ENCODE peak calls at places on chromosomes 4 and X, in five cellular contexts. Q, N, C, R and L are unnamed samples.

GRCh38 chrX:24768556-24768955 is 74.8 kb downstream of the POLA1 start:
- DNase-seq in Q (peak), N (no peak), C (no peak), R (no peak), L (no peak)

GRCh38 chr4:109701566-109702399 is 1.5 kb downstream of the CASP6 start:
- DNase-seq in Q (peak), N (peak), C (no peak), R (no peak), L (no peak)

GRCh38 chr4:124499266-124499665 is 213.3 kb downstream of the ANKRD50 start:
- DNase-seq in Q (no peak), N (no peak), C (no peak), R (no peak), L (no peak)

GRCh38 chrX:15838017-15838416 is 16.6 kb downstream of the AP1S2 start:
- DNase-seq in Q (peak), N (no peak), C (no peak), R (no peak), L (no peak)

GRCh38 chrX:40099046-40099968 is 1.5 kb upstream of the BCOR start:
- DNase-seq in Q (no peak), N (peak), C (peak), R (peak), L (no peak)

GRCh38 chr4:107755841-107756356 is 35.9 kb upstream of the PAPSS1 start:
- DNase-seq in Q (no peak), N (no peak), C (no peak), R (no peak), L (no peak)

GRCh38 chrX:74383611-74384010 is 37.7 kb upstream of the SLC16A2 start:
- DNase-seq in Q (peak), N (peak), C (no peak), R (peak), L (no peak)

GRCh38 chr4:22897520-22898108 is 204.9 kb downstream of the GBA3 start:
- DNase-seq in Q (peak), N (no peak), C (no peak), R (no peak), L (peak)

GRCh38 chrX:2492536-2493218 is 8.1 kb downstream of the DHRSX start:
- DNase-seq in Q (no peak), N (no peak), C (no peak), R (no peak), L (peak)

GRCh38 chr4:157048248-157048647 is 27.7 kb upstream of the GLRB start:
- DNase-seq in Q (peak), N (no peak), C (no peak), R (peak), L (no peak)

GRCh38 chr4:74223801-74224200 is 65.9 kb downstream of the MTHFD2L start:
- DNase-seq in Q (peak), N (no peak), C (no peak), R (no peak), L (no peak)

GRCh38 chr4:127870688-127871087 is 10.0 kb upstream of the PLK4 start:
- DNase-seq in Q (peak), N (no peak), C (no peak), R (no peak), L (no peak)

GRCh38 chrX:7145454-7145853 is 2.1 kb upstream of the STS start:
- DNase-seq in Q (no peak), N (no peak), C (no peak), R (no peak), L (no peak)

GRCh38 chrX:39855748-39856129 is 242.0 kb downstream of the BCOR start:
- DNase-seq in Q (peak), N (peak), C (peak), R (no peak), L (no peak)

GRCh38 chrX:55490974-55491373 is 1.3 kb upstream of the USP51 start:
- DNase-seq in Q (no peak), N (no peak), C (no peak), R (no peak), L (no peak)

GRCh38 chrX:1388651-1389050 is 3.3 kb downstream of the SLC25A6 start:
- DNase-seq in Q (no peak), N (no peak), C (no peak), R (no peak), L (no peak)

GRCh38 chrX:100649550-100650356 is 5.8 kb downstream of the SRPX2 start:
- DNase-seq in Q (peak), N (peak), C (no peak), R (peak), L (no peak)

GRCh38 chr4:154526151-154526550 is 24.0 kb downstream of the PLRG1 start:
- DNase-seq in Q (no peak), N (no peak), C (no peak), R (no peak), L (no peak)

GRCh38 chrX:71107762-71108360 is 1.3 kb upstream of the CXorf65 start:
- DNase-seq in Q (no peak), N (no peak), C (peak), R (no peak), L (no peak)

GRCh38 chr4:165994706-165995105 is 121.7 kb downstream of the TLL1 start:
- DNase-seq in Q (no peak), N (no peak), C (no peak), R (no peak), L (no peak)

GRCh38 chr4:76212851-76213414 is 691 bp downstream of the SCARB2 start:
- DNase-seq in Q (peak), N (peak), C (peak), R (no peak), L (no peak)

GRCh38 chrX:103453655-103454054 is 65.6 kb downstream of the RAB40A start:
- DNase-seq in Q (peak), N (no peak), C (no peak), R (no peak), L (no peak)

GRCh38 chr4:173333658-173334084 is 487 bp downstream of the HMGB2 start:
- DNase-seq in Q (no peak), N (peak), C (peak), R (peak), L (no peak)

GRCh38 chrX:19382500-19383145 is 38.9 kb downstream of the PDHA1 start:
- DNase-seq in Q (peak), N (peak), C (peak), R (no peak), L (no peak)

GRCh38 chr4:156686120-156686519 is 285.5 kb downstream of the PDGFC start:
- DNase-seq in Q (no peak), N (no peak), C (no peak), R (no peak), L (no peak)

GRCh38 chrX:110123331-110123782 is 120.4 kb downstream of the TMEM164 start:
- DNase-seq in Q (no peak), N (no peak), C (no peak), R (no peak), L (no peak)

GRCh38 chr4:79831119-79831528 is 241.9 kb downstream of the ANTXR2 start:
- DNase-seq in Q (no peak), N (no peak), C (no peak), R (no peak), L (no peak)

GRCh38 chr4:185142911-185143595 is at the start of gene SLC25A4:
- DNase-seq in Q (peak), N (peak), C (peak), R (peak), L (peak)

GRCh38 chr4:52102587-52102986 is 51.5 kb downstream of the SPATA18 start:
- DNase-seq in Q (peak), N (no peak), C (no peak), R (no peak), L (no peak)

GRCh38 chrX:39140581-39140980 is 339.3 kb downstream of the MID1IP1 start:
- DNase-seq in Q (no peak), N (no peak), C (no peak), R (no peak), L (no peak)

GRCh38 chr4:102627831-102628523 is 126.8 kb downstream of the NFKB1 start:
- DNase-seq in Q (peak), N (no peak), C (no peak), R (no peak), L (no peak)

GRCh38 chr4:102625232-102625930 is 124.2 kb downstream of the NFKB1 start:
- DNase-seq in Q (peak), N (no peak), C (peak), R (peak), L (no peak)

GRCh38 chr4:102620697-102621497 is 119.7 kb downstream of the NFKB1 start:
- DNase-seq in Q (peak), N (peak), C (no peak), R (no peak), L (no peak)

GRCh38 chr4:102623622-102624021 is 122.5 kb downstream of the NFKB1 start:
- DNase-seq in Q (peak), N (no peak), C (no peak), R (no peak), L (no peak)
- TF ChIP-seq CTCF in Q (peak), N (no peak), C (no peak), R (no peak), L (peak)

GRCh38 chr4:159193256-159193655 is 90.4 kb downstream of the RAPGEF2 start:
- DNase-seq in Q (no peak), N (no peak), C (no peak), R (no peak), L (no peak)

GRCh38 chr4:159188646-159189045 is 85.8 kb downstream of the RAPGEF2 start:
- DNase-seq in Q (no peak), N (no peak), C (no peak), R (no peak), L (no peak)

GRCh38 chr4:159195400-159195799 is 92.5 kb downstream of the RAPGEF2 start:
- DNase-seq in Q (no peak), N (no peak), C (no peak), R (no peak), L (no peak)

GRCh38 chr4:159190646-159191045 is 87.8 kb downstream of the RAPGEF2 start:
- DNase-seq in Q (no peak), N (no peak), C (no peak), R (no peak), L (no peak)

GRCh38 chr4:159191989-159192388 is 89.1 kb downstream of the RAPGEF2 start:
- DNase-seq in Q (peak), N (no peak), C (no peak), R (no peak), L (no peak)
- TF ChIP-seq CTCF in Q (peak), N (no peak), C (no peak), R (no peak), L (peak)

GRCh38 chr4:56255820-56256219 is 131.5 kb downstream of the AASDH start:
- DNase-seq in Q (no peak), N (no peak), C (no peak), R (no peak), L (no peak)
- TF ChIP-seq CTCF in Q (no peak), N (no peak), C (no peak), R (no peak), L (no peak)

GRCh38 chr4:16887887-16888286 is 10.6 kb downstream of the LDB2 start:
- DNase-seq in Q (no peak), N (no peak), C (no peak), R (no peak), L (no peak)

GRCh38 chr4:16889945-16890344 is 8.5 kb downstream of the LDB2 start:
- DNase-seq in Q (no peak), N (no peak), C (no peak), R (no peak), L (no peak)

GRCh38 chr4:16881151-16881884 is 17.1 kb downstream of the LDB2 start:
- DNase-seq in Q (no peak), N (no peak), C (no peak), R (no peak), L (no peak)

GRCh38 chr4:16883816-16884215 is 14.6 kb downstream of the LDB2 start:
- DNase-seq in Q (no peak), N (no peak), C (no peak), R (no peak), L (no peak)

DNA sequence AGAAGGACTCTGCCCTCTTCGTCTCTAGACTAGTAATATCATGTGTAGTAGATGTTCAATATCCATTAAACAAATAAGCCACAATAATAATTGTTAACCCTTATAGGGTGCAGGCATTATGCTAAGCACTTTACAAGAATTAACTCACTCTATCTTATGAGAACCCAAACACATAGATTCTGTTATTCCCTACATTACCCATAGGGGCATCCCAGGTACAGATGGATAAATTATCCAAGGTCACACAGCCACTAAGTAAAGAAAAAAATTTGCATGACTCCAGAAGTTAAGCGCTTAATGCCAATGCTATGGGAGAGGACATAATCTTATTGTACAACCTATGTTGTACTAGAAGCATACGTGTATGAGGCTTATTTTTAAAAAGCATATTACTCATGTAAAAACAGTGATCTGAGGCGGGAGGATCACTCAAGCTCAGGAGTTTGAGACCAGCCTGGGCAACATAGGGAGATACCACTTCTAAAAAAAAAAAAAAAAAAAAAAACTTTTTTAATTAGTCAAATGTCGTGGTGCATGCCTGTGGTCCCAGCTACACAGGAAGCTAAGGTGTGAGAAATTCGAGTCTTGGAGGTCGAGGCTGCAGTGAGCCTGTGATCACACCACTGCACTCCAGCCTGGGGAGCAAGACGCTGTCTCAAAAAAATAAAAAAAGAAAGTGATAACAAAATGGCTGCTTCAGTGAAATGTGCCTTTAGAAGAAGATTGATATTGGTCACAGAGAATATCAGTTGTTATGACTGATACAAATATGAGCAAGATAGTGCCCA is 13.6 kb downstream of the LDB2 start:
- DNase-seq in Q (no peak), N (no peak), C (no peak), R (no peak), L (no peak)
- TF ChIP-seq CTCF in Q (peak), N (no peak), C (no peak), R (no peak), L (no peak)

GRCh38 chrX:41596586-41596985 is 92.2 kb upstream of the GPR34 start:
- DNase-seq in Q (no peak), N (no peak), C (no peak), R (no peak), L (no peak)

GRCh38 chrX:41603591-41603990 is 85.2 kb upstream of the GPR34 start:
- DNase-seq in Q (no peak), N (no peak), C (no peak), R (no peak), L (no peak)

GRCh38 chrX:41599507-41599906 is 89.3 kb upstream of the GPR34 start:
- DNase-seq in Q (no peak), N (no peak), C (no peak), R (no peak), L (no peak)

GRCh38 chrX:41602946-41603345 is 85.8 kb upstream of the GPR34 start:
- DNase-seq in Q (no peak), N (no peak), C (no peak), R (no peak), L (no peak)

GRCh38 chrX:41600266-41600665 is 88.5 kb upstream of the GPR34 start:
- DNase-seq in Q (no peak), N (no peak), C (no peak), R (no peak), L (no peak)
- TF ChIP-seq CTCF in Q (no peak), N (no peak), C (no peak), R (no peak), L (no peak)

DNA sequence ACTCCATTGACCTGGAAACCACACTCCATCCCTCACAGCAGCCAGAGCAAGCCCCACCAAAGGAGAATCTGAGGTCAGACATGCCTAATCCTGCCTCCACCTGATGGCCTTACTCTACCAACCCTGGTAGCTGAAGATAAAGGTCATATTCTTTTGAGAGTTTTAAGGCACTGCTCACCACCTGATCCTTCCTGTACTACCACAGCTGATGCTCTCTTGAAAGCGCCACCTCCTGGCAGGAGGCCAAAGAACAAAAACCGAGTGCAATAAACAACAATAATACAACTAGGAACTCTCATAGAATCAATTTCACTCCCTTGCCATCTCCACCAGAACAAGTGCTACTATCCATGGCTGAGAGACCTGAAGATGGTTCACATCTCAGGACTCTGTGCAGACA is 301.6 kb downstream of the NAF1 start:
- DNase-seq in Q (no peak), N (no peak), C (no peak), R (no peak), L (no peak)
- TF ChIP-seq CTCF in Q (no peak), N (no peak), C (no peak), R (no peak), L (no peak)

GRCh38 chrX:12567857-12568256 is 223.4 kb upstream of the PRPS2 start:
- DNase-seq in Q (peak), N (no peak), C (no peak), R (no peak), L (no peak)
- TF ChIP-seq CTCF in Q (peak), N (peak), C (no peak), R (no peak), L (peak)

DNA sequence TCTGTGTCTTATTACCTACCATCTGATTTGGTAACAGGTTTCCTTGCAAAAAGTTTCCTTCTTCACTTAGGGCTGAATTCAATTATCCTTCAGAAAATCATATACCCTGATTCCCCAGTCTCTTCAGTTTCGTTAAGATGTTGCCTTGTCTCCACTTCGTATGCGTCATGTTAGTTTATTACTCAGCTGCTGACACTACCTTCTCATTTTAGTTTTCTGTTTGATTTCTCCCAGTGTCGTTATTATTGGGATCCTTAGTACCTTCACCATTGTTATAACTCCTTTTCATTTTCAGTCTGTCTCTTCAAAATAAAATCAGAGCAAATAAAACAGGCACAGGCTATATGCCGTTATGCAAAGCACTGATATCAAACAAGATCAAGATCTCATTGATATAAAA is 87.5 kb upstream of the RBPJ start:
- DNase-seq in Q (no peak), N (no peak), C (no peak), R (no peak), L (no peak)
- TF ChIP-seq CTCF in Q (no peak), N (no peak), C (no peak), R (no peak), L (no peak)